ENCODE peak calls at places on chromosomes 12 and 14, in six cellular contexts. F, T, P, V, Y and L are unnamed samples.

GRCh38 chr12:56220611-56221232 is 1.0 kb downstream of the RNF41 start:
- DNase-seq in F (no peak), T (peak; percentile 47), Y (peak; percentile 26), P (peak; percentile 5), V (peak; percentile 50), L (no peak)

GRCh38 chr12:32437095-32437515 is 37.7 kb downstream of the FGD4 start:
- DNase-seq in Y (peak; percentile 77), T (peak; percentile 92), V (peak; percentile 93), P (no peak), F (no peak), L (no peak)

GRCh38 chr12:104886418-104887401 is 71.4 kb downstream of the SLC41A2 start:
- DNase-seq in P (no peak), T (peak; percentile 90), V (peak; percentile 81), F (no peak), Y (no peak), L (no peak)

GRCh38 chr12:112602150-112602549 is 183.4 kb downstream of the PTPN11 start:
- DNase-seq in P (peak; percentile 71), Y (no peak), V (no peak), F (peak; percentile 63), T (no peak), L (peak; percentile 49)

GRCh38 chr14:91288876-91289275 is 44.4 kb upstream of the GPR68 start:
- DNase-seq in F (no peak), P (no peak), T (no peak), Y (no peak), V (no peak), L (no peak)

GRCh38 chr12:1916396-1917171 is 1.9 kb downstream of the CACNA2D4 start:
- DNase-seq in P (no peak), T (no peak), F (peak; percentile 26), Y (no peak), V (no peak), L (no peak)

GRCh38 chr12:103779410-103780092 is 61.5 kb downstream of the NT5DC3 start:
- DNase-seq in V (peak; percentile 32), Y (no peak), F (no peak), T (peak; percentile 8), P (no peak), L (no peak)

GRCh38 chr12:2052861-2053674 is at the start of gene CACNA1C:
- DNase-seq in F (peak; percentile 79), T (peak; percentile 66), P (peak; percentile 68), V (peak; percentile 66), Y (peak; percentile 19), L (peak; percentile 72)

GRCh38 chr14:75361751-75362433 is 65.9 kb upstream of the JDP2 start:
- DNase-seq in F (no peak), Y (no peak), T (no peak), P (no peak), V (no peak), L (no peak)

GRCh38 chr14:54116972-54117371 is 160.3 kb upstream of the BMP4 start:
- DNase-seq in T (peak; percentile 66), F (no peak), V (no peak), P (no peak), Y (no peak), L (no peak)

GRCh38 chr12:101564912-101565311 is 29.9 kb upstream of the MYBPC1 start:
- DNase-seq in T (no peak), V (no peak), F (peak; percentile 45), P (no peak), Y (no peak), L (no peak)

GRCh38 chr14:31229638-31230229 is 22.1 kb upstream of the HECTD1 start:
- DNase-seq in P (peak; percentile 29), F (peak; percentile 54), Y (peak; percentile 90), V (peak; percentile 95), T (peak; percentile 98), L (no peak)

GRCh38 chr14:74978416-74978947 is 23.1 kb upstream of the PGF start:
- DNase-seq in Y (peak; percentile 86), V (peak; percentile 45), P (no peak), F (peak; percentile 39), T (no peak), L (no peak)

GRCh38 chr12:67630373-67631088 is 18.0 kb upstream of the DYRK2 start:
- DNase-seq in V (peak; percentile 33), T (no peak), F (peak; percentile 81), Y (no peak), P (no peak), L (peak; percentile 17)

GRCh38 chr12:121145221-121145620 is 12.5 kb downstream of the P2RX7 start:
- DNase-seq in Y (no peak), F (no peak), P (no peak), T (peak; percentile 18), V (peak; percentile 48), L (no peak)

GRCh38 chr12:132710062-132710421 is 600 bp upstream of the PGAM5 start:
- DNase-seq in P (no peak), Y (no peak), F (no peak), V (no peak), T (no peak), L (no peak)

GRCh38 chr12:1912580-1913376 is 5.7 kb downstream of the CACNA2D4 start:
- DNase-seq in V (peak; percentile 30), F (peak; percentile 36), T (no peak), P (no peak), Y (peak; percentile 33), L (no peak)

GRCh38 chr12:97464241-97465011 is 1.8 kb downstream of the RMST start:
- DNase-seq in V (no peak), Y (no peak), P (peak; percentile 21), F (peak; percentile 65), T (no peak), L (peak; percentile 53)

GRCh38 chr12:12007001-12007712 is 63.6 kb upstream of the BCL2L14 start:
- DNase-seq in P (no peak), V (peak; percentile 9), T (peak; percentile 25), F (no peak), Y (no peak), L (no peak)

GRCh38 chr14:53187921-53188463 is 34.9 kb upstream of the DDHD1 start:
- DNase-seq in T (no peak), V (no peak), P (no peak), F (no peak), Y (no peak), L (no peak)

GRCh38 chr12:27198036-27198435 is 46.0 kb upstream of the STK38L start:
- DNase-seq in V (peak; percentile 58), Y (no peak), P (no peak), F (no peak), T (peak; percentile 70), L (no peak)

GRCh38 chr12:110640275-110641025 is 26.5 kb downstream of the TCTN1 start:
- DNase-seq in Y (no peak), F (peak; percentile 20), T (no peak), P (no peak), V (no peak), L (no peak)

DNA sequence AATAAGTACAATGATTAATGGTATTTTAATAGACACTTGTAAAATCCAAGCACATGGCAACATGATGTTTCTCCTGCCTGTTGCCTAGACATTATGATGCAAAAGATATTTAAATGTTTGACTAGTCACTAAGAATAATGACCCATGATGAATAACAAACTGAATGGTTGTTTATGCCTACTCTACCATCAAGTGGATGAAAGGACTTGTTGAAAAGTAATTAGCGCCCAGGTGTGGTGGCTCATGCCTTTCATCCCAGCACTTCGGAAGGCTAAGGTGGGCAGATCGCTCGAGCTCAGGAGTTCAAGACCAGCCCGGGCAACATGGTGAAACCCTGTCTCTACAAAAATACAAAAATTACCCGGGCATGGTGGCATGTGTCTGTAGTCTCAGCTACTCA is 30.7 kb downstream of the KIF21A start:
- DNase-seq in Y (no peak), P (no peak), F (peak; percentile 76), V (no peak), T (no peak), L (peak; percentile 29)
- H3K14ac ChIP-seq in Y (no peak overlapping the region), P (no peak overlapping the region), F (no peak overlapping the region), V (no peak overlapping the region), T (no peak overlapping the region), L (no peak overlapping the region)

GRCh38 chr14:93788557-93789365 is 476 bp upstream of the PRIMA1 start:
- DNase-seq in T (no peak), F (peak; percentile 66), V (no peak), P (peak; percentile 49), Y (no peak), L (peak; percentile 74)
- H3K18ac ChIP-seq in T (no peak overlapping the region), F (peak overlapping the region; percentile 22), V (no peak overlapping the region), P (peak overlapping the region; percentile 94), Y (no peak overlapping the region), L (peak overlapping the region; percentile 39)

GRCh38 chr14:99809376-99809775 is 16.2 kb downstream of the EML1 start:
- DNase-seq in F (no peak), Y (peak; percentile 3), V (peak; percentile 28), T (peak; percentile 58), P (no peak), L (no peak)
- H3K14ac ChIP-seq in F (no peak overlapping the region), Y (peak overlapping the region; percentile 14), V (no peak overlapping the region), T (no peak overlapping the region), P (no peak overlapping the region), L (no peak overlapping the region)

GRCh38 chr12:123150273-123150803 is 552 bp downstream of the PITPNM2 start:
- DNase-seq in Y (no peak), F (no peak), P (no peak), V (peak; percentile 20), T (no peak), L (no peak)

GRCh38 chr12:123150804-123151678 is at the start of gene PITPNM2:
- DNase-seq in P (peak; percentile 68), V (peak; percentile 68), Y (peak; percentile 52), T (peak; percentile 58), F (no peak), L (no peak)

GRCh38 chr12:123148223-123148622 is 2.7 kb downstream of the PITPNM2 start:
- DNase-seq in P (no peak), Y (no peak), V (no peak), T (no peak), F (no peak), L (no peak)

GRCh38 chr12:123149828-123150272 is 1.0 kb downstream of the PITPNM2 start:
- DNase-seq in V (no peak), T (no peak), F (no peak), P (no peak), Y (no peak), L (no peak)

GRCh38 chr12:123149088-123149827 is 1.6 kb downstream of the PITPNM2 start:
- DNase-seq in T (no peak), F (no peak), Y (no peak), V (peak; percentile 38), P (no peak), L (no peak)
- H3K18ac ChIP-seq in T (no peak overlapping the region), F (no peak overlapping the region), Y (no peak overlapping the region), V (no peak overlapping the region), P (no peak overlapping the region), L (no peak overlapping the region)

DNA sequence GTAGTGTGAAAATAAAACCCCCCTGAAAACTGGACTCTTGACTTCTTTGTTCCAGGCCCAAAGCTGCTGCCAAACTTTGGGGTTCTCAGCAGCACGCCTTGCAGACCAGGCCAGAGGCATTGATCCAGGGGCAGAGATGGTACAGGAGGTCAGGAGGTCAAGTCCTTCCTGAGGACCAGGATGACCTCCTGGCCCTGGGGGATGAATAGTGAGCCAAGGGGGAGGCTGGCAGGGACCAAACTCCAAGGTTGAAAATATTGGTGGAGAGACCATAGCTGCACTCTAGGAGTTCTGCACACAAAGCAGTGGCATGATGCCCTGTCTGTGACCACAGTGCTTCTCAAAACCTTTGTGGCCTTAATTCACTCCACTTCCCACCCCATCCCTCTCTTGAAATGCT is 12.1 kb downstream of the SLC10A1 start:
- DNase-seq in T (no peak), Y (no peak), F (no peak), V (no peak), P (no peak), L (peak; percentile 34)
- H3K14ac ChIP-seq in T (no peak overlapping the region), Y (no peak overlapping the region), F (no peak overlapping the region), V (no peak overlapping the region), P (no peak overlapping the region), L (no peak overlapping the region)

GRCh38 chr14:58327019-58327418 is 28.7 kb downstream of the ARID4A start:
- DNase-seq in V (no peak), F (no peak), T (no peak), Y (no peak), P (no peak), L (no peak)
- H3K18ac ChIP-seq in V (no peak overlapping the region), F (no peak overlapping the region), T (no peak overlapping the region), Y (no peak overlapping the region), P (no peak overlapping the region), L (no peak overlapping the region)

GRCh38 chr14:89675590-89675989 is 258.6 kb upstream of the FOXN3 start:
- DNase-seq in P (no peak), V (no peak), T (no peak), Y (no peak), F (no peak), L (no peak)
- H3K14ac ChIP-seq in P (no peak overlapping the region), V (no peak overlapping the region), T (no peak overlapping the region), Y (no peak overlapping the region), F (no peak overlapping the region), L (no peak overlapping the region)